ENCODE peak calls at places on chromosomes 1 and 21, in five cellular contexts. X, D, N, C and Z are unnamed samples.

GRCh38 chr1:2856076-2856390 is 54.5 kb upstream of the TTC34 start:
- DNase-seq in N (no peak), C (no peak), D (no peak), X (no peak), Z (no peak)

GRCh38 chr1:203287109-203287893 is 18.0 kb upstream of the BTG2 start:
- DNase-seq in D (peak; percentile 24), X (no peak), C (peak; percentile 78), N (peak; percentile 95), Z (peak; percentile 83)

GRCh38 chr1:65409927-65410326 is 10.5 kb upstream of the LEPR start:
- DNase-seq in N (no peak), C (no peak), D (no peak), X (no peak), Z (no peak)

GRCh38 chr1:222792744-222793143 is 22.1 kb upstream of the DISP1 start:
- DNase-seq in N (peak; percentile 46), D (peak; percentile 37), C (peak; percentile 16), X (peak; percentile 45), Z (no peak)

GRCh38 chr1:74426208-74426932 is 86.0 kb downstream of the LRRC53 start:
- DNase-seq in C (no peak), D (no peak), N (no peak), X (no peak), Z (no peak)

GRCh38 chr21:39318091-39318959 is 4.9 kb upstream of the BRWD1 start:
- DNase-seq in X (no peak), N (no peak), D (no peak), C (no peak), Z (no peak)

GRCh38 chr1:5686195-5686594 is 306.0 kb downstream of the NPHP4 start:
- DNase-seq in D (no peak), X (no peak), C (no peak), N (no peak), Z (no peak)

GRCh38 chr21:45306832-45307571 is 19.3 kb upstream of the POFUT2 start:
- DNase-seq in N (no peak), C (no peak), X (no peak), D (peak; percentile 78), Z (peak; percentile 97)

GRCh38 chr21:35366348-35367085 is 317.4 kb upstream of the RUNX1 start:
- DNase-seq in X (no peak), N (no peak), D (peak; percentile 86), C (no peak), Z (no peak)

GRCh38 chr1:29711582-29712274 is 475.4 kb downstream of the PTPRU start:
- DNase-seq in N (no peak), D (peak; percentile 81), X (no peak), C (no peak), Z (no peak)

GRCh38 chr21:34280987-34281386 is 82.8 kb upstream of the KCNE2 start:
- DNase-seq in N (no peak), C (no peak), D (no peak), X (no peak), Z (no peak)

GRCh38 chr1:89821322-89822108 is 683 bp downstream of the LRRC8D start:
- DNase-seq in X (peak; percentile 41), C (peak; percentile 28), D (peak; percentile 40), N (peak; percentile 84), Z (peak; percentile 42)

GRCh38 chr1:204637985-204638356 is 47.6 kb downstream of the LRRN2 start:
- DNase-seq in N (no peak), X (no peak), C (no peak), D (peak; percentile 20), Z (peak; percentile 32)

GRCh38 chr1:115507916-115508315 is 133.9 kb upstream of the VANGL1 start:
- DNase-seq in N (no peak), D (no peak), X (no peak), C (no peak), Z (no peak)

GRCh38 chr1:220407101-220407683 is 120.7 kb upstream of the MARK1 start:
- DNase-seq in C (no peak), D (no peak), N (no peak), X (no peak), Z (no peak)